ENCODE peak calls at places on chromosomes 13 and 19, in nine cellular contexts. Y is H54, Q is breast epithelium, Z is A549, K is HepG2, V is adrenal gland, H is gastrocnemius medialis, E is prostate gland, X is K562. N is an unnamed sample.

GRCh38 chr13:20165417-20166257 is 4.8 kb upstream of the GJA3 start:
- DNase-seq in V (no peak), Z (no peak), K (no peak), E (no peak), X (no peak), Q (no peak), H (no peak), Y (no peak), N (no peak)

GRCh38 chr13:111962431-111962891 is 104.5 kb upstream of the SOX1 start:
- DNase-seq in E (no peak), K (no peak), H (no peak), Q (no peak), Y (no peak), Z (no peak), V (no peak), X (no peak), N (no peak)

GRCh38 chr19:14113762-14114414 is 3.7 kb downstream of the PRKACA start:
- DNase-seq in E (no peak), H (peak; percentile 78), Y (no peak), Q (no peak), Z (peak; percentile 65), K (no peak), X (peak; percentile 77), V (peak; percentile 76), N (peak; percentile 77)

GRCh38 chr13:96662036-96662435 is 332.2 kb downstream of the OXGR1 start:
- DNase-seq in E (no peak), K (no peak), H (no peak), Q (no peak), Y (no peak), V (no peak), X (no peak), Z (no peak), N (no peak)

GRCh38 chr19:6010107-6010506 is 32.2 kb upstream of the RANBP3 start:
- DNase-seq in E (no peak), H (no peak), Q (no peak), Y (no peak), Z (no peak), K (no peak), V (no peak), X (no peak), N (no peak)

GRCh38 chr19:45999653-46000121 is 4.4 kb downstream of the CCDC61 start:
- DNase-seq in K (no peak), H (no peak), Q (no peak), E (no peak), X (peak; percentile 70), Y (no peak), V (peak; percentile 45), Z (peak; percentile 45), N (peak; percentile 71)

GRCh38 chr19:42374826-42375376 is 15.2 kb downstream of the CNFN start:
- DNase-seq in Y (no peak), X (no peak), V (no peak), Z (no peak), E (no peak), H (no peak), Q (no peak), K (no peak), N (no peak)

GRCh38 chr19:12794936-12795335 is 3.6 kb downstream of the JUNB start:
- DNase-seq in H (no peak), V (no peak), X (no peak), K (no peak), Q (no peak), Y (no peak), Z (peak; percentile 54), E (no peak), N (no peak)

GRCh38 chr13:51499841-51500240 is 47.0 kb upstream of the INTS6 start:
- DNase-seq in H (no peak), Y (no peak), X (no peak), V (no peak), Q (no peak), E (no peak), Z (no peak), K (no peak), N (no peak)

GRCh38 chr19:6772028-6772865 is at the start of gene VAV1:
- DNase-seq in H (no peak), V (peak; percentile 45), K (no peak), Z (no peak), Q (no peak), E (peak; percentile 27), Y (no peak), X (peak; percentile 79), N (no peak)

GRCh38 chr19:11152318-11153062 is 3.1 kb downstream of the SPC24 start:
- DNase-seq in Q (peak; percentile 70), K (no peak), V (peak; percentile 87), Y (peak; percentile 44), E (peak; percentile 46), Z (peak; percentile 63), X (no peak), H (peak; percentile 74), N (no peak)

GRCh38 chr19:51784922-51785690 is 9.9 kb upstream of the FPR3 start:
- DNase-seq in E (no peak), K (no peak), Z (no peak), H (peak; percentile 45), V (peak; percentile 64), X (no peak), Y (no peak), Q (no peak), N (no peak)

GRCh38 chr13:47933688-47934011 is 67.4 kb downstream of the SUCLA2 start:
- DNase-seq in Q (no peak), V (no peak), Z (no peak), X (no peak), Y (no peak), H (no peak), K (peak; percentile 10), E (no peak), N (no peak)

GRCh38 chr19:5017235-5017634 is 48.3 kb downstream of the KDM4B start:
- DNase-seq in Y (no peak), V (no peak), X (no peak), Z (peak; percentile 34), E (no peak), K (no peak), Q (no peak), H (no peak), N (no peak)

GRCh38 chr13:32645854-32646253 is 59.6 kb downstream of the PDS5B start:
- DNase-seq in H (no peak), V (no peak), K (no peak), X (no peak), Q (no peak), Z (no peak), Y (no peak), E (no peak), N (no peak)

GRCh38 chr13:68051910-68052309 is 821.8 kb upstream of the PCDH9 start:
- DNase-seq in K (no peak), Q (no peak), V (no peak), Y (no peak), Z (no peak), X (no peak), E (no peak), H (no peak), N (no peak)

GRCh38 chr19:49690656-49691242 is at the start of gene CPT1C:
- DNase-seq in Q (peak; percentile 83), Y (peak; percentile 81), Z (no peak), X (no peak), E (peak; percentile 81), K (no peak), V (peak; percentile 86), H (peak; percentile 49), N (no peak)
- TF ChIP-seq POLR2A in Q (no peak), Y (peak; percentile 60), Z (no peak), X (peak; percentile 26), E (peak; percentile 58), K (no peak), V (peak; percentile 67), H (no peak), N (no peak)

GRCh38 chr19:48958006-48958405 is 3.3 kb downstream of the BAX start:
- DNase-seq in K (no peak), X (no peak), E (no peak), H (no peak), V (no peak), Q (no peak), Y (no peak), Z (no peak), N (no peak)

GRCh38 chr19:48950830-48951519 is 3.7 kb upstream of the BAX start:
- DNase-seq in X (no peak), V (no peak), Y (no peak), Q (no peak), K (no peak), E (no peak), H (no peak), Z (no peak), N (no peak)

GRCh38 chr19:48955308-48955958 is 758 bp downstream of the BAX start:
- DNase-seq in E (no peak), H (no peak), V (no peak), K (no peak), Z (no peak), Q (no peak), Y (no peak), X (no peak), N (no peak)

GRCh38 chr19:48954011-48954594 is 572 bp upstream of the BAX start:
- DNase-seq in H (no peak), Z (no peak), Y (no peak), V (no peak), E (no peak), Q (no peak), X (no peak), K (no peak), N (peak; percentile 63)

GRCh38 chr19:48954595-48955307 is at the start of gene BAX:
- DNase-seq in V (peak; percentile 98), H (peak; percentile 95), Y (peak; percentile 87), X (peak; percentile 95), Q (peak; percentile 96), Z (peak; percentile 99), E (peak; percentile 95), K (peak; percentile 96), N (peak; percentile 99)
- TF ChIP-seq POLR2A in V (peak; percentile 58), H (peak; percentile 74), Y (peak; percentile 25), X (peak; percentile 68), Q (no peak), Z (peak; percentile 67), E (peak; percentile 83), K (no peak), N (peak; percentile 83)

DNA sequence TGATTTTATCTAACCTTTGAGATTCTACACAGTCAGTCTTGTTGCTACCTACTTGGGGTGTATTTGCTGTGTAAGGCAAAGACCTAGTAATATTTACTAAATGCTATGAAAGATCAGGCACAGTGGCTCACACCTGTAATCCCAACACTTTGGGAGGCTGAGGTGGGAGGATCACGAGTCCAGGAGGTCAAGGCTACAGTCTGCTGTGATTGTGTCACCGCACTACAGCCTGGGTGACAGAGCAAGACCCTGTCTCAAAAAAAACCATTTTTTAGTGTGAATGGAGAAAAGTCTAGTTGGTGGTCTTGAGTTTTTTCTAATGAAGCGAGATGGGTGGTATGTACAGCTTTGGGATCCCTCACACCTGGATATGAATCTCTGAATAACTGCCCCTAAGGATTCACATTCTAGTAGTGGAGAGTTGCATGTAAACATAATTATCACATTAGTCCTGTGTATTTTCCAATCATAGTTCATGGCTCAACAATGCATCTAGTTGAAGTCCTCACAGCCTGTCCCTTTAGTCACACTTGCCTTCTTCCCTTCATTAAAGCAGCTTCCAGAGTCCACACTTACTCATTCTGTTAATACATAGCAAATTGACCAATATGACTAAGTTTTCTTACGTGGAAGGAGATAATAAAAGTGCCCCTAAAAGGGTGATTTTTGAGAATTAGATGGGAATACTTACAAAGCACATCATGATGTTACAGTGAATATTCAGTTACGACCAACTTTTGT is 7.4 kb downstream of the RPL21 start:
- DNase-seq in X (no peak), V (no peak), Q (no peak), Y (no peak), E (no peak), Z (no peak), K (no peak), H (no peak), N (no peak)
- TF ChIP-seq POLR2A in X (no peak), V (no peak), Q (no peak), Y (no peak), E (no peak), Z (no peak), K (no peak), H (no peak), N (no peak)

GRCh38 chr19:38290631-38291147 is 13.4 kb upstream of the C19orf33 start:
- DNase-seq in H (no peak), Q (peak; percentile 89), E (peak; percentile 96), Y (peak; percentile 85), K (no peak), V (no peak), X (no peak), Z (peak; percentile 61), N (no peak)
- TF ChIP-seq POLR2A in H (no peak), Q (no peak), E (no peak), Y (no peak), K (no peak), V (no peak), X (no peak), Z (no peak), N (no peak)

N was measured in erythroblast.